ENCODE peak calls at places on chromosome 12, in nine cellular contexts. G is DMS153, B is foreskin fibroblast, N is transverse colon, L is NCI-H187, P is Right ventricle myocardium superior, V is iris pigment epithelial cell, R is breast epithelium, E is activated T-cell treated with anti-CD3 and anti-CD28 coated beads for 48 hours. Q is an unnamed sample.

GRCh38 chr12:10151621-10152020 is 20.3 kb downstream of the OLR1 start:
- DNase-seq in G (no peak), B (no peak), N (no peak), L (no peak), P (no peak), V (peak; percentile 15), R (no peak), E (no peak), Q (no peak)

GRCh38 chr12:28034271-28034670 is 61.7 kb upstream of the PTHLH start:
- DNase-seq in G (no peak), B (peak; percentile 11), N (no peak), L (no peak), P (no peak), V (no peak), R (no peak), E (no peak), Q (no peak)

GRCh38 chr12:96343347-96343954 is 56.8 kb downstream of the CDK17 start:
- DNase-seq in G (no peak), B (no peak), N (no peak), L (no peak), P (peak; percentile 26), V (peak; percentile 67), R (no peak), E (no peak), Q (no peak)

GRCh38 chr12:111753144-111753881 is 13.4 kb upstream of the ALDH2 start:
- DNase-seq in G (no peak), B (peak; percentile 85), N (peak; percentile 75), L (no peak), P (peak; percentile 78), V (peak; percentile 58), R (peak; percentile 69), E (no peak), Q (no peak)

GRCh38 chr12:11978985-11979384 is 91.8 kb upstream of the BCL2L14 start:
- DNase-seq in G (no peak), B (peak; percentile 27), N (no peak), L (no peak), P (no peak), V (peak; percentile 73), R (no peak), E (no peak), Q (no peak)

GRCh38 chr12:93950321-93950720 is 198.1 kb upstream of the PLXNC1 start:
- DNase-seq in G (no peak), B (no peak), N (no peak), L (no peak), P (no peak), V (no peak), R (no peak), E (no peak), Q (no peak)

GRCh38 chr12:47832263-47832933 is 12.7 kb upstream of the HDAC7 start:
- DNase-seq in G (no peak), B (no peak), N (no peak), L (no peak), P (no peak), V (no peak), R (no peak), E (peak; percentile 76), Q (no peak)

GRCh38 chr12:71299541-71300376 is 139.8 kb upstream of the LGR5 start:
- DNase-seq in G (no peak), B (peak; percentile 31), N (no peak), L (no peak), P (no peak), V (peak; percentile 6), R (no peak), E (no peak), Q (no peak)

GRCh38 chr12:21001778-21002177 is 129.2 kb upstream of the SLCO1B1 start:
- DNase-seq in G (no peak), B (no peak), N (no peak), L (no peak), P (no peak), V (no peak), R (no peak), E (no peak), Q (no peak)

GRCh38 chr12:8077207-8077606 is 4.9 kb upstream of the NECAP1 start:
- DNase-seq in G (no peak), B (peak; percentile 85), N (no peak), L (no peak), P (no peak), V (peak; percentile 39), R (no peak), E (no peak), Q (no peak)

GRCh38 chr12:112822056-112822455 is 30.5 kb downstream of the RPH3A start:
- DNase-seq in G (no peak), B (no peak), N (no peak), L (peak; percentile 55), P (no peak), V (no peak), R (no peak), E (no peak), Q (no peak)

GRCh38 chr12:96255077-96255476 is 60.9 kb downstream of the ELK3 start:
- DNase-seq in G (peak; percentile 75), B (peak; percentile 58), N (peak; percentile 38), L (no peak), P (peak; percentile 69), V (peak; percentile 55), R (no peak), E (no peak), Q (peak; percentile 78)

GRCh38 chr12:93883436-93884154 is 206.4 kb downstream of the CRADD start:
- DNase-seq in G (no peak), B (peak; percentile 92), N (no peak), L (no peak), P (no peak), V (peak; percentile 90), R (no peak), E (no peak), Q (peak; percentile 83)

Q was measured in GM04503.